ENCODE peak calls at places on chromosome 4, in seven cellular contexts. One of them, this sample, is unnamed.

GRCh38 chr4:67130411-67130810 is 414.9 kb downstream of the CENPC start:
- DNase-seq in upper lobe of left lung: no peak
- DNase-seq in amniotic stem cell: no peak
- DNase-seq in iPS DF 19.7: no peak
- DNase-seq in glutamatergic neuron: no peak
- DNase-seq in CD8-positive, alpha-beta T cell: no peak
- DNase-seq in NCI-H1092: no peak
- DNase-seq in this sample: no peak

GRCh38 chr4:42501624-42502401 is 104.5 kb downstream of the SHISA3 start:
- DNase-seq in amniotic stem cell: no peak
- DNase-seq in NCI-H1092: no peak
- DNase-seq in glutamatergic neuron: no peak
- DNase-seq in iPS DF 19.7: no peak
- DNase-seq in upper lobe of left lung: no peak
- DNase-seq in CD8-positive, alpha-beta T cell: no peak
- DNase-seq in this sample: no peak

GRCh38 chr4:30380404-30380998 is 339.7 kb upstream of the PCDH7 start:
- DNase-seq in amniotic stem cell: peak; percentile 24
- DNase-seq in iPS DF 19.7: peak; percentile 28
- DNase-seq in CD8-positive, alpha-beta T cell: no peak
- DNase-seq in glutamatergic neuron: peak; percentile 70
- DNase-seq in NCI-H1092: peak; percentile 7
- DNase-seq in upper lobe of left lung: no peak
- DNase-seq in this sample: peak; percentile 51

GRCh38 chr4:2172627-2173231 is 69.2 kb downstream of the HAUS3 start:
- DNase-seq in upper lobe of left lung: no peak
- DNase-seq in NCI-H1092: no peak
- DNase-seq in iPS DF 19.7: no peak
- DNase-seq in glutamatergic neuron: no peak
- DNase-seq in amniotic stem cell: no peak
- DNase-seq in CD8-positive, alpha-beta T cell: no peak
- DNase-seq in this sample: no peak

GRCh38 chr4:182880387-182881356 is 36.5 kb downstream of the DCTD start:
- DNase-seq in upper lobe of left lung: no peak
- DNase-seq in NCI-H1092: peak; percentile 31
- DNase-seq in CD8-positive, alpha-beta T cell: no peak
- DNase-seq in amniotic stem cell: no peak
- DNase-seq in iPS DF 19.7: no peak
- DNase-seq in glutamatergic neuron: no peak
- DNase-seq in this sample: no peak

GRCh38 chr4:37317104-37317643 is 72.6 kb downstream of the NWD2 start:
- DNase-seq in amniotic stem cell: no peak
- DNase-seq in NCI-H1092: no peak
- DNase-seq in CD8-positive, alpha-beta T cell: no peak
- DNase-seq in glutamatergic neuron: no peak
- DNase-seq in iPS DF 19.7: no peak
- DNase-seq in upper lobe of left lung: no peak
- DNase-seq in this sample: no peak

GRCh38 chr4:24174622-24175021 is 284.8 kb upstream of the PPARGC1A start:
- DNase-seq in CD8-positive, alpha-beta T cell: no peak
- DNase-seq in upper lobe of left lung: no peak
- DNase-seq in NCI-H1092: no peak
- DNase-seq in iPS DF 19.7: no peak
- DNase-seq in glutamatergic neuron: no peak
- DNase-seq in amniotic stem cell: no peak
- DNase-seq in this sample: no peak

GRCh38 chr4:176359590-176359989 is 39.8 kb downstream of the SPCS3 start:
- DNase-seq in iPS DF 19.7: no peak
- DNase-seq in CD8-positive, alpha-beta T cell: no peak
- DNase-seq in NCI-H1092: no peak
- DNase-seq in upper lobe of left lung: no peak
- DNase-seq in amniotic stem cell: peak; percentile 43
- DNase-seq in glutamatergic neuron: no peak
- DNase-seq in this sample: peak; percentile 24

GRCh38 chr4:106803107-106803506 is 233.0 kb downstream of the DKK2 start:
- DNase-seq in upper lobe of left lung: no peak
- DNase-seq in amniotic stem cell: peak; percentile 5
- DNase-seq in NCI-H1092: no peak
- DNase-seq in iPS DF 19.7: no peak
- DNase-seq in glutamatergic neuron: no peak
- DNase-seq in CD8-positive, alpha-beta T cell: no peak
- DNase-seq in this sample: no peak

GRCh38 chr4:2934813-2935761 is 28.1 kb downstream of the NOP14 start:
- DNase-seq in amniotic stem cell: peak; percentile 81
- DNase-seq in iPS DF 19.7: peak; percentile 30
- DNase-seq in NCI-H1092: peak; percentile 78
- DNase-seq in CD8-positive, alpha-beta T cell: peak; percentile 96
- DNase-seq in upper lobe of left lung: peak; percentile 99
- DNase-seq in glutamatergic neuron: peak; percentile 98
- DNase-seq in this sample: peak; percentile 80

GRCh38 chr4:149183638-149184037 is 632.0 kb downstream of the IQCM start:
- DNase-seq in amniotic stem cell: no peak
- DNase-seq in upper lobe of left lung: no peak
- DNase-seq in NCI-H1092: no peak
- DNase-seq in glutamatergic neuron: no peak
- DNase-seq in iPS DF 19.7: peak; percentile 42
- DNase-seq in CD8-positive, alpha-beta T cell: no peak
- DNase-seq in this sample: no peak

GRCh38 chr4:182584016-182584415 is 333.2 kb downstream of the DCTD start:
- DNase-seq in glutamatergic neuron: no peak
- DNase-seq in NCI-H1092: no peak
- DNase-seq in amniotic stem cell: no peak
- DNase-seq in upper lobe of left lung: no peak
- DNase-seq in iPS DF 19.7: no peak
- DNase-seq in CD8-positive, alpha-beta T cell: no peak
- DNase-seq in this sample: no peak

GRCh38 chr4:14880805-14881204 is 121.5 kb upstream of the CPEB2 start:
- DNase-seq in CD8-positive, alpha-beta T cell: no peak
- DNase-seq in iPS DF 19.7: no peak
- DNase-seq in upper lobe of left lung: no peak
- DNase-seq in NCI-H1092: no peak
- DNase-seq in amniotic stem cell: no peak
- DNase-seq in glutamatergic neuron: no peak
- DNase-seq in this sample: no peak

GRCh38 chr4:52984469-52984868 is 122.4 kb downstream of the RASL11B start:
- DNase-seq in amniotic stem cell: no peak
- DNase-seq in NCI-H1092: no peak
- DNase-seq in CD8-positive, alpha-beta T cell: no peak
- DNase-seq in iPS DF 19.7: no peak
- DNase-seq in glutamatergic neuron: no peak
- DNase-seq in upper lobe of left lung: no peak
- DNase-seq in this sample: no peak

GRCh38 chr4:108144451-108144850 is 24.3 kb downstream of the LEF1 start:
- DNase-seq in amniotic stem cell: no peak
- DNase-seq in CD8-positive, alpha-beta T cell: no peak
- DNase-seq in iPS DF 19.7: no peak
- DNase-seq in upper lobe of left lung: no peak
- DNase-seq in glutamatergic neuron: no peak
- DNase-seq in NCI-H1092: no peak
- DNase-seq in this sample: no peak

GRCh38 chr4:40916880-40917279 is 167.1 kb downstream of the NSUN7 start:
- DNase-seq in NCI-H1092: no peak
- DNase-seq in upper lobe of left lung: no peak
- DNase-seq in amniotic stem cell: no peak
- DNase-seq in CD8-positive, alpha-beta T cell: no peak
- DNase-seq in iPS DF 19.7: no peak
- DNase-seq in glutamatergic neuron: peak; percentile 28
- DNase-seq in this sample: no peak

GRCh38 chr4:124179521-124180186 is 532.9 kb downstream of the ANKRD50 start:
- DNase-seq in amniotic stem cell: no peak
- DNase-seq in CD8-positive, alpha-beta T cell: no peak
- DNase-seq in iPS DF 19.7: no peak
- DNase-seq in glutamatergic neuron: no peak
- DNase-seq in NCI-H1092: no peak
- DNase-seq in upper lobe of left lung: no peak
- DNase-seq in this sample: no peak

GRCh38 chr4:98950925-98951324 is 22.0 kb upstream of the EIF4E start:
- DNase-seq in amniotic stem cell: no peak
- DNase-seq in iPS DF 19.7: no peak
- DNase-seq in glutamatergic neuron: no peak
- DNase-seq in CD8-positive, alpha-beta T cell: no peak
- DNase-seq in upper lobe of left lung: no peak
- DNase-seq in NCI-H1092: no peak
- DNase-seq in this sample: no peak

GRCh38 chr4:27360651-27361347 is 500.2 kb downstream of the STIM2 start:
- DNase-seq in amniotic stem cell: no peak
- DNase-seq in upper lobe of left lung: no peak
- DNase-seq in iPS DF 19.7: no peak
- DNase-seq in glutamatergic neuron: no peak
- DNase-seq in NCI-H1092: no peak
- DNase-seq in CD8-positive, alpha-beta T cell: no peak
- DNase-seq in this sample: no peak

GRCh38 chr4:76640252-76640925 is 205.4 kb downstream of the SHROOM3 start:
- DNase-seq in amniotic stem cell: no peak
- DNase-seq in CD8-positive, alpha-beta T cell: no peak
- DNase-seq in iPS DF 19.7: no peak
- DNase-seq in glutamatergic neuron: no peak
- DNase-seq in upper lobe of left lung: no peak
- DNase-seq in NCI-H1092: peak; percentile 75
- DNase-seq in this sample: no peak

GRCh38 chr4:25881187-25881586 is 18.4 kb upstream of the SEL1L3 start:
- DNase-seq in CD8-positive, alpha-beta T cell: no peak
- DNase-seq in iPS DF 19.7: no peak
- DNase-seq in NCI-H1092: no peak
- DNase-seq in glutamatergic neuron: no peak
- DNase-seq in upper lobe of left lung: no peak
- DNase-seq in amniotic stem cell: no peak
- DNase-seq in this sample: no peak

GRCh38 chr4:20253272-20253798 is 1.6 kb downstream of the SLIT2 start:
- DNase-seq in upper lobe of left lung: no peak
- DNase-seq in iPS DF 19.7: no peak
- DNase-seq in amniotic stem cell: no peak
- DNase-seq in CD8-positive, alpha-beta T cell: no peak
- DNase-seq in NCI-H1092: no peak
- DNase-seq in glutamatergic neuron: no peak
- DNase-seq in this sample: no peak

GRCh38 chr4:174749091-174749490 is 80.0 kb downstream of the GLRA3 start:
- DNase-seq in iPS DF 19.7: no peak
- DNase-seq in NCI-H1092: no peak
- DNase-seq in upper lobe of left lung: no peak
- DNase-seq in glutamatergic neuron: no peak
- DNase-seq in amniotic stem cell: no peak
- DNase-seq in CD8-positive, alpha-beta T cell: no peak
- DNase-seq in this sample: no peak

GRCh38 chr4:72352746-72353145 is 216.3 kb downstream of the ADAMTS3 start:
- DNase-seq in glutamatergic neuron: no peak
- DNase-seq in amniotic stem cell: no peak
- DNase-seq in NCI-H1092: no peak
- DNase-seq in CD8-positive, alpha-beta T cell: no peak
- DNase-seq in iPS DF 19.7: no peak
- DNase-seq in upper lobe of left lung: no peak
- DNase-seq in this sample: no peak

GRCh38 chr4:170721812-170722373 is 632.1 kb upstream of the AADAT start:
- DNase-seq in upper lobe of left lung: no peak
- DNase-seq in amniotic stem cell: no peak
- DNase-seq in NCI-H1092: no peak
- DNase-seq in CD8-positive, alpha-beta T cell: no peak
- DNase-seq in glutamatergic neuron: no peak
- DNase-seq in iPS DF 19.7: no peak
- DNase-seq in this sample: no peak

GRCh38 chr4:185359767-185360446 is 35.8 kb downstream of the LRP2BP start:
- DNase-seq in amniotic stem cell: no peak
- DNase-seq in iPS DF 19.7: no peak
- DNase-seq in glutamatergic neuron: no peak
- DNase-seq in upper lobe of left lung: no peak
- DNase-seq in CD8-positive, alpha-beta T cell: no peak
- DNase-seq in NCI-H1092: no peak
- DNase-seq in this sample: peak; percentile 88

GRCh38 chr4:108043536-108043935 is 53.8 kb downstream of the HADH start:
- DNase-seq in NCI-H1092: peak; percentile 76
- DNase-seq in iPS DF 19.7: no peak
- DNase-seq in CD8-positive, alpha-beta T cell: no peak
- DNase-seq in amniotic stem cell: no peak
- DNase-seq in glutamatergic neuron: no peak
- DNase-seq in upper lobe of left lung: no peak
- DNase-seq in this sample: no peak

GRCh38 chr4:160546201-160546600 is 1443.3 kb downstream of the RAPGEF2 start:
- DNase-seq in amniotic stem cell: no peak
- DNase-seq in iPS DF 19.7: no peak
- DNase-seq in NCI-H1092: no peak
- DNase-seq in CD8-positive, alpha-beta T cell: no peak
- DNase-seq in upper lobe of left lung: no peak
- DNase-seq in glutamatergic neuron: no peak
- DNase-seq in this sample: no peak

GRCh38 chr4:148021706-148022105 is 289.8 kb downstream of the ARHGAP10 start:
- DNase-seq in CD8-positive, alpha-beta T cell: no peak
- DNase-seq in upper lobe of left lung: no peak
- DNase-seq in NCI-H1092: no peak
- DNase-seq in amniotic stem cell: no peak
- DNase-seq in glutamatergic neuron: no peak
- DNase-seq in iPS DF 19.7: no peak
- DNase-seq in this sample: no peak

GRCh38 chr4:108466936-108467902 is 153.2 kb upstream of the RPL34 start:
- DNase-seq in amniotic stem cell: peak; percentile 18
- DNase-seq in glutamatergic neuron: peak; percentile 35
- DNase-seq in CD8-positive, alpha-beta T cell: no peak
- DNase-seq in upper lobe of left lung: no peak
- DNase-seq in iPS DF 19.7: no peak
- DNase-seq in NCI-H1092: no peak
- DNase-seq in this sample: peak; percentile 81

GRCh38 chr4:186898367-186898766 is 174.7 kb upstream of the FAT1 start:
- DNase-seq in CD8-positive, alpha-beta T cell: no peak
- DNase-seq in amniotic stem cell: no peak
- DNase-seq in NCI-H1092: no peak
- DNase-seq in iPS DF 19.7: no peak
- DNase-seq in upper lobe of left lung: no peak
- DNase-seq in glutamatergic neuron: no peak
- DNase-seq in this sample: no peak

GRCh38 chr4:124018383-124019317 is 622.1 kb downstream of the SPRY1 start:
- DNase-seq in NCI-H1092: no peak
- DNase-seq in iPS DF 19.7: no peak
- DNase-seq in upper lobe of left lung: no peak
- DNase-seq in CD8-positive, alpha-beta T cell: no peak
- DNase-seq in amniotic stem cell: no peak
- DNase-seq in glutamatergic neuron: no peak
- DNase-seq in this sample: peak; percentile 18

GRCh38 chr4:93646225-93646930 is 182.2 kb upstream of the ATOH1 start:
- DNase-seq in CD8-positive, alpha-beta T cell: no peak
- DNase-seq in amniotic stem cell: no peak
- DNase-seq in glutamatergic neuron: no peak
- DNase-seq in NCI-H1092: no peak
- DNase-seq in upper lobe of left lung: no peak
- DNase-seq in iPS DF 19.7: no peak
- DNase-seq in this sample: no peak

GRCh38 chr4:40280586-40280985 is 54.5 kb upstream of the CHRNA9 start:
- DNase-seq in iPS DF 19.7: no peak
- DNase-seq in glutamatergic neuron: no peak
- DNase-seq in NCI-H1092: no peak
- DNase-seq in amniotic stem cell: no peak
- DNase-seq in CD8-positive, alpha-beta T cell: no peak
- DNase-seq in upper lobe of left lung: no peak
- DNase-seq in this sample: no peak

GRCh38 chr4:35503435-35503834 is 740.9 kb downstream of the ARAP2 start:
- DNase-seq in glutamatergic neuron: no peak
- DNase-seq in upper lobe of left lung: no peak
- DNase-seq in NCI-H1092: no peak
- DNase-seq in CD8-positive, alpha-beta T cell: no peak
- DNase-seq in amniotic stem cell: no peak
- DNase-seq in iPS DF 19.7: no peak
- DNase-seq in this sample: no peak

GRCh38 chr4:27278615-27279014 is 418.0 kb downstream of the STIM2 start:
- DNase-seq in iPS DF 19.7: peak; percentile 33
- DNase-seq in CD8-positive, alpha-beta T cell: no peak
- DNase-seq in glutamatergic neuron: no peak
- DNase-seq in amniotic stem cell: no peak
- DNase-seq in upper lobe of left lung: no peak
- DNase-seq in NCI-H1092: no peak
- DNase-seq in this sample: peak; percentile 1

GRCh38 chr4:6567218-6567617 is 7.8 kb upstream of the MAN2B2 start:
- DNase-seq in CD8-positive, alpha-beta T cell: no peak
- DNase-seq in glutamatergic neuron: no peak
- DNase-seq in NCI-H1092: no peak
- DNase-seq in amniotic stem cell: no peak
- DNase-seq in iPS DF 19.7: no peak
- DNase-seq in upper lobe of left lung: no peak
- DNase-seq in this sample: no peak

GRCh38 chr4:185202984-185203379 is 818 bp downstream of the CFAP97 start:
- DNase-seq in NCI-H1092: no peak
- DNase-seq in iPS DF 19.7: no peak
- DNase-seq in glutamatergic neuron: no peak
- DNase-seq in CD8-positive, alpha-beta T cell: peak; percentile 2
- DNase-seq in upper lobe of left lung: no peak
- DNase-seq in amniotic stem cell: no peak
- DNase-seq in this sample: no peak

This sample was measured in brain microvascular endothelial cell.